ENCODE peak calls at places on chromosomes 4 and X, in five cellular contexts. One of them, this sample, is unnamed.

GRCh38 chrX:136130931-136131843 is 16.1 kb upstream of the FHL1 start:
- DNase-seq in body of pancreas: no peak
- DNase-seq in BE2C: no peak
- DNase-seq in brain microvascular endothelial cell: peak
- DNase-seq in dorsolateral prefrontal cortex: no peak
- DNase-seq in this sample: peak

GRCh38 chr4:148286043-148286442 is 156.2 kb downstream of the NR3C2 start:
- DNase-seq in body of pancreas: no peak
- DNase-seq in BE2C: no peak
- DNase-seq in brain microvascular endothelial cell: no peak
- DNase-seq in dorsolateral prefrontal cortex: no peak
- DNase-seq in this sample: no peak

GRCh38 chr4:96120206-96120605 is 280.3 kb downstream of the PDHA2 start:
- DNase-seq in body of pancreas: no peak
- DNase-seq in BE2C: no peak
- DNase-seq in brain microvascular endothelial cell: no peak
- DNase-seq in dorsolateral prefrontal cortex: no peak
- DNase-seq in this sample: no peak

GRCh38 chr4:73740353-73740778 is at the start of gene CXCL8:
- DNase-seq in body of pancreas: peak
- DNase-seq in BE2C: no peak
- DNase-seq in brain microvascular endothelial cell: peak
- DNase-seq in dorsolateral prefrontal cortex: no peak
- DNase-seq in this sample: peak

GRCh38 chr4:5638316-5638715 is 70.0 kb downstream of the EVC2 start:
- DNase-seq in body of pancreas: no peak
- DNase-seq in BE2C: no peak
- DNase-seq in brain microvascular endothelial cell: peak
- DNase-seq in dorsolateral prefrontal cortex: no peak
- DNase-seq in this sample: peak

GRCh38 chr4:184265566-184266351 is 48.1 kb upstream of the ENPP6 start:
- DNase-seq in body of pancreas: no peak
- DNase-seq in BE2C: no peak
- DNase-seq in brain microvascular endothelial cell: peak
- DNase-seq in dorsolateral prefrontal cortex: no peak
- DNase-seq in this sample: no peak

GRCh38 chr4:3312362-3312761 is 19.5 kb downstream of the RGS12 start:
- DNase-seq in body of pancreas: peak
- DNase-seq in BE2C: peak
- DNase-seq in brain microvascular endothelial cell: no peak
- DNase-seq in dorsolateral prefrontal cortex: no peak
- DNase-seq in this sample: no peak

GRCh38 chr4:173526034-173526482 is 4.0 kb downstream of the HAND2 start:
- DNase-seq in body of pancreas: no peak
- DNase-seq in BE2C: no peak
- DNase-seq in brain microvascular endothelial cell: no peak
- DNase-seq in dorsolateral prefrontal cortex: no peak
- DNase-seq in this sample: no peak

GRCh38 chr4:99013402-99013843 is 17.9 kb downstream of the METAP1 start:
- DNase-seq in body of pancreas: no peak
- DNase-seq in BE2C: no peak
- DNase-seq in brain microvascular endothelial cell: peak
- DNase-seq in dorsolateral prefrontal cortex: no peak
- DNase-seq in this sample: no peak

GRCh38 chr4:3646280-3646679 is 114.1 kb upstream of the LRPAP1 start:
- DNase-seq in body of pancreas: no peak
- DNase-seq in BE2C: no peak
- DNase-seq in brain microvascular endothelial cell: no peak
- DNase-seq in dorsolateral prefrontal cortex: no peak
- DNase-seq in this sample: no peak

GRCh38 chr4:2843909-2844584 is 403 bp downstream of the ADD1 start:
- DNase-seq in body of pancreas: peak
- DNase-seq in BE2C: no peak
- DNase-seq in brain microvascular endothelial cell: peak
- DNase-seq in dorsolateral prefrontal cortex: no peak
- DNase-seq in this sample: no peak

GRCh38 chrX:65755786-65756185 is 88.3 kb downstream of the MSN start:
- DNase-seq in body of pancreas: no peak
- DNase-seq in BE2C: no peak
- DNase-seq in brain microvascular endothelial cell: no peak
- DNase-seq in dorsolateral prefrontal cortex: no peak
- DNase-seq in this sample: no peak

GRCh38 chr4:2818351-2818939 is 25.2 kb upstream of the ADD1 start:
- DNase-seq in body of pancreas: no peak
- DNase-seq in BE2C: no peak
- DNase-seq in brain microvascular endothelial cell: no peak
- DNase-seq in dorsolateral prefrontal cortex: no peak
- DNase-seq in this sample: no peak

GRCh38 chrX:112941209-112941788 is 100.7 kb upstream of the AMOT start:
- DNase-seq in body of pancreas: no peak
- DNase-seq in BE2C: peak
- DNase-seq in brain microvascular endothelial cell: no peak
- DNase-seq in dorsolateral prefrontal cortex: no peak
- DNase-seq in this sample: no peak

GRCh38 chr4:6221296-6221850 is 21.0 kb upstream of the JAKMIP1 start:
- DNase-seq in body of pancreas: no peak
- DNase-seq in BE2C: no peak
- DNase-seq in brain microvascular endothelial cell: no peak
- DNase-seq in dorsolateral prefrontal cortex: no peak
- DNase-seq in this sample: no peak

GRCh38 chr4:16721618-16722291 is 176.7 kb downstream of the LDB2 start:
- DNase-seq in body of pancreas: no peak
- DNase-seq in BE2C: no peak
- DNase-seq in brain microvascular endothelial cell: peak
- DNase-seq in dorsolateral prefrontal cortex: no peak
- DNase-seq in this sample: peak

GRCh38 chr4:46648088-46648744 is 258.3 kb upstream of the GABRA2 start:
- DNase-seq in body of pancreas: no peak
- DNase-seq in BE2C: peak
- DNase-seq in brain microvascular endothelial cell: no peak
- DNase-seq in dorsolateral prefrontal cortex: no peak
- DNase-seq in this sample: peak

GRCh38 chrX:17038681-17039161 is 92.3 kb downstream of the REPS2 start:
- DNase-seq in body of pancreas: no peak
- DNase-seq in BE2C: no peak
- DNase-seq in brain microvascular endothelial cell: no peak
- DNase-seq in dorsolateral prefrontal cortex: no peak
- DNase-seq in this sample: no peak

GRCh38 chr4:167602157-167602556 is 367.9 kb upstream of the SPOCK3 start:
- DNase-seq in body of pancreas: no peak
- DNase-seq in BE2C: no peak
- DNase-seq in brain microvascular endothelial cell: no peak
- DNase-seq in dorsolateral prefrontal cortex: no peak
- DNase-seq in this sample: no peak

GRCh38 chr4:90474484-90474883 is 347.3 kb downstream of the CCSER1 start:
- DNase-seq in body of pancreas: no peak
- DNase-seq in BE2C: no peak
- DNase-seq in brain microvascular endothelial cell: no peak
- DNase-seq in dorsolateral prefrontal cortex: no peak
- DNase-seq in this sample: no peak

GRCh38 chrX:85109235-85109634 is 105.6 kb downstream of the APOOL start:
- DNase-seq in body of pancreas: peak
- DNase-seq in BE2C: peak
- DNase-seq in brain microvascular endothelial cell: no peak
- DNase-seq in dorsolateral prefrontal cortex: no peak
- DNase-seq in this sample: no peak
- TF ChIP-seq CTCF in body of pancreas: peak
- TF ChIP-seq CTCF in BE2C: peak
- TF ChIP-seq CTCF in brain microvascular endothelial cell: peak
- TF ChIP-seq CTCF in dorsolateral prefrontal cortex: peak
- TF ChIP-seq CTCF in this sample: peak

GRCh38 chr4:68182382-68182820 is 52.7 kb upstream of the TMPRSS11F start:
- DNase-seq in body of pancreas: no peak
- DNase-seq in BE2C: no peak
- DNase-seq in brain microvascular endothelial cell: no peak
- DNase-seq in dorsolateral prefrontal cortex: no peak
- DNase-seq in this sample: no peak
- TF ChIP-seq CTCF in body of pancreas: no peak
- TF ChIP-seq CTCF in BE2C: no peak
- TF ChIP-seq CTCF in brain microvascular endothelial cell: no peak
- TF ChIP-seq CTCF in dorsolateral prefrontal cortex: no peak
- TF ChIP-seq CTCF in this sample: no peak

GRCh38 chrX:153396320-153397195 is 4.6 kb downstream of the PNMA6E start:
- DNase-seq in body of pancreas: no peak
- DNase-seq in BE2C: no peak
- DNase-seq in brain microvascular endothelial cell: no peak
- DNase-seq in dorsolateral prefrontal cortex: peak
- DNase-seq in this sample: no peak

GRCh38 chrX:153397256-153397960 is 3.7 kb downstream of the PNMA6E start:
- DNase-seq in body of pancreas: no peak
- DNase-seq in BE2C: no peak
- DNase-seq in brain microvascular endothelial cell: no peak
- DNase-seq in dorsolateral prefrontal cortex: peak
- DNase-seq in this sample: no peak

GRCh38 chrX:153398275-153398960 is 2.7 kb downstream of the PNMA6E start:
- DNase-seq in body of pancreas: no peak
- DNase-seq in BE2C: no peak
- DNase-seq in brain microvascular endothelial cell: no peak
- DNase-seq in dorsolateral prefrontal cortex: peak
- DNase-seq in this sample: no peak

GRCh38 chrX:153401133-153401764 is at the start of gene PNMA6E:
- DNase-seq in body of pancreas: no peak
- DNase-seq in BE2C: no peak
- DNase-seq in brain microvascular endothelial cell: no peak
- DNase-seq in dorsolateral prefrontal cortex: no peak
- DNase-seq in this sample: no peak

GRCh38 chrX:153400146-153401132 is 711 bp downstream of the PNMA6E start:
- DNase-seq in body of pancreas: no peak
- DNase-seq in BE2C: peak
- DNase-seq in brain microvascular endothelial cell: no peak
- DNase-seq in dorsolateral prefrontal cortex: peak
- DNase-seq in this sample: no peak
- TF ChIP-seq CTCF in body of pancreas: peak
- TF ChIP-seq CTCF in BE2C: peak
- TF ChIP-seq CTCF in brain microvascular endothelial cell: peak
- TF ChIP-seq CTCF in dorsolateral prefrontal cortex: no peak
- TF ChIP-seq CTCF in this sample: peak

GRCh38 chrX:2656243-2656836 is 34.8 kb upstream of the CD99 start:
- DNase-seq in body of pancreas: no peak
- DNase-seq in BE2C: no peak
- DNase-seq in brain microvascular endothelial cell: no peak
- DNase-seq in dorsolateral prefrontal cortex: no peak
- DNase-seq in this sample: no peak

GRCh38 chrX:2650865-2651264 is 40.2 kb upstream of the CD99 start:
- DNase-seq in body of pancreas: no peak
- DNase-seq in BE2C: no peak
- DNase-seq in brain microvascular endothelial cell: peak
- DNase-seq in dorsolateral prefrontal cortex: no peak
- DNase-seq in this sample: no peak

GRCh38 chrX:2650037-2650436 is 41.1 kb upstream of the CD99 start:
- DNase-seq in body of pancreas: no peak
- DNase-seq in BE2C: no peak
- DNase-seq in brain microvascular endothelial cell: no peak
- DNase-seq in dorsolateral prefrontal cortex: no peak
- DNase-seq in this sample: no peak

GRCh38 chrX:2654436-2655340 is 36.4 kb upstream of the CD99 start:
- DNase-seq in body of pancreas: peak
- DNase-seq in BE2C: no peak
- DNase-seq in brain microvascular endothelial cell: no peak
- DNase-seq in dorsolateral prefrontal cortex: no peak
- DNase-seq in this sample: no peak

GRCh38 chrX:2652106-2652505 is 39.0 kb upstream of the CD99 start:
- DNase-seq in body of pancreas: no peak
- DNase-seq in BE2C: no peak
- DNase-seq in brain microvascular endothelial cell: no peak
- DNase-seq in dorsolateral prefrontal cortex: no peak
- DNase-seq in this sample: no peak
- TF ChIP-seq CTCF in body of pancreas: no peak
- TF ChIP-seq CTCF in BE2C: no peak
- TF ChIP-seq CTCF in brain microvascular endothelial cell: peak
- TF ChIP-seq CTCF in dorsolateral prefrontal cortex: no peak
- TF ChIP-seq CTCF in this sample: peak

GRCh38 chr4:48341776-48342558 is 638 bp downstream of the SLAIN2 start:
- DNase-seq in body of pancreas: peak
- DNase-seq in BE2C: peak
- DNase-seq in brain microvascular endothelial cell: no peak
- DNase-seq in dorsolateral prefrontal cortex: peak
- DNase-seq in this sample: no peak

GRCh38 chr4:48339642-48340041 is 1.7 kb upstream of the SLAIN2 start:
- DNase-seq in body of pancreas: no peak
- DNase-seq in BE2C: no peak
- DNase-seq in brain microvascular endothelial cell: no peak
- DNase-seq in dorsolateral prefrontal cortex: no peak
- DNase-seq in this sample: no peak

GRCh38 chr4:48342559-48342878 is 1.2 kb downstream of the SLAIN2 start:
- DNase-seq in body of pancreas: no peak
- DNase-seq in BE2C: no peak
- DNase-seq in brain microvascular endothelial cell: no peak
- DNase-seq in dorsolateral prefrontal cortex: no peak
- DNase-seq in this sample: no peak

GRCh38 chr4:48340276-48340904 is 939 bp upstream of the SLAIN2 start:
- DNase-seq in body of pancreas: no peak
- DNase-seq in BE2C: no peak
- DNase-seq in brain microvascular endothelial cell: peak
- DNase-seq in dorsolateral prefrontal cortex: no peak
- DNase-seq in this sample: peak

DNA sequence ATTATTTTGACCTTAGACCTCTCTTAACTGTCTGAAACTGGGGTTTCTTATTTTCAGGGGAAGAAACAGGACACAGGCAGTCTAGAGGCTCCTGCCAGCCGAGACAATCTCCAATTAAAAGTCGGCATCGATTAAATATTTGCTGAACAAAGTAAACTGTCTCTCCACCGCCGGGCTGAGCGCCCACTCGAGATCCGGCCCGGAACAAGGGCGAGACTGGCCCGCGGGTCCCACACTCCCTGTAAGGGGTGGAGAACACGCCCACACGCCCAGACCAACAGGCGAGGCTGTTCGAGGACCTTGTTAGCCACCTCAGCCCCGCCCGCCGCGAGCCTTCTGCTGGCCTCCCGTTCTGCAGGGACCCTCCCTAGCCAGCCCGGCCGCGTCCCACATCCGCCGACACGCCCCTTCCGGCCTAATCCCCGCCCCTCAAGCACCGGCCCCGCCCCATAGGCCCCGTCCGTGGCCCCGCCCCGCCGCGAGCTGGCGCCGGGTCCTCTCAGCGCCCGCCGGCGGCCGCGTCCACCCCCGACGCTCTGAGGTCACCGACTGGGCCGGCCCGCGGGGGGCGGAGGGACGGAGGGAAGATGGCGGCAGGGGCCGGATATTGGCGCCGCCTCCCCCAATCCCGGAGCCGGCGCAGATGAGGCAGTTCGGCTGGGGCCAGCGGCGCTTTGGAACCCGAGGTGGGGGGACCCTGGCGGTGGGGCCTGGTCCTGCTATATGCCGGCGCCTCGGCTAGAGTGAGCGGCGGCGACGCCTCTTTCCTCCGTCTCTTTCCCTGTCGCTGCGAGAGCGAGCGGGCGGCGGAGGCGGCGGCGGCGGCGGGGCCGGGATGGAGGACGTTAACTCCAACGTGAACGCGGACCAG is at the start of gene SLAIN2:
- DNase-seq in body of pancreas: peak
- DNase-seq in BE2C: peak
- DNase-seq in brain microvascular endothelial cell: peak
- DNase-seq in dorsolateral prefrontal cortex: peak
- DNase-seq in this sample: peak
- TF ChIP-seq CTCF in body of pancreas: peak
- TF ChIP-seq CTCF in BE2C: peak
- TF ChIP-seq CTCF in brain microvascular endothelial cell: peak
- TF ChIP-seq CTCF in dorsolateral prefrontal cortex: peak
- TF ChIP-seq CTCF in this sample: peak

This sample was measured in AG04450.